ENCODE peak calls at places on chromosome 17, in six cellular contexts. One of them, this sample, is unnamed.

GRCh38 chr17:10144456-10144855 is 54.0 kb downstream of the GAS7 start:
- DNase-seq in GM12878: no peak
- DNase-seq in HCT116: no peak
- DNase-seq in HepG2: no peak
- DNase-seq in GM23338: no peak
- DNase-seq in K562: no peak
- DNase-seq in this sample: no peak

GRCh38 chr17:37147301-37147812 is 198.6 kb downstream of the AATF start:
- DNase-seq in GM23338: no peak
- DNase-seq in HepG2: peak
- DNase-seq in K562: no peak
- DNase-seq in HCT116: no peak
- DNase-seq in GM12878: peak
- DNase-seq in this sample: no peak

GRCh38 chr17:8766731-8767130 is 8.4 kb upstream of the SPDYE4 start:
- DNase-seq in GM23338: no peak
- DNase-seq in HepG2: no peak
- DNase-seq in GM12878: no peak
- DNase-seq in HCT116: no peak
- DNase-seq in K562: no peak
- DNase-seq in this sample: no peak

GRCh38 chr17:1312261-1312870 is 32.9 kb downstream of the TRARG1 start:
- DNase-seq in HepG2: peak
- DNase-seq in HCT116: no peak
- DNase-seq in K562: peak
- DNase-seq in GM12878: no peak
- DNase-seq in GM23338: peak
- DNase-seq in this sample: no peak

GRCh38 chr17:13008461-13008860 is 9.4 kb downstream of the ELAC2 start:
- DNase-seq in GM23338: no peak
- DNase-seq in K562: no peak
- DNase-seq in GM12878: no peak
- DNase-seq in HCT116: no peak
- DNase-seq in HepG2: no peak
- DNase-seq in this sample: no peak

GRCh38 chr17:77383613-77384608 is 243.1 kb downstream of the SEC14L1 start:
- DNase-seq in GM12878: no peak
- DNase-seq in HepG2: no peak
- DNase-seq in GM23338: no peak
- DNase-seq in K562: no peak
- DNase-seq in HCT116: no peak
- DNase-seq in this sample: no peak

GRCh38 chr17:64254755-64255154 is 8.3 kb downstream of the TEX2 start:
- DNase-seq in GM23338: no peak
- DNase-seq in K562: no peak
- DNase-seq in HepG2: no peak
- DNase-seq in GM12878: no peak
- DNase-seq in HCT116: no peak
- DNase-seq in this sample: no peak

GRCh38 chr17:37729905-37730304 is 15.0 kb downstream of the HNF1B start:
- DNase-seq in GM12878: no peak
- DNase-seq in HCT116: no peak
- DNase-seq in K562: no peak
- DNase-seq in GM23338: no peak
- DNase-seq in HepG2: peak
- DNase-seq in this sample: no peak

GRCh38 chr17:42547698-42548069 is 5.0 kb upstream of the HSD17B1 start:
- DNase-seq in HCT116: no peak
- DNase-seq in GM23338: no peak
- DNase-seq in HepG2: no peak
- DNase-seq in GM12878: no peak
- DNase-seq in K562: no peak
- DNase-seq in this sample: no peak

GRCh38 chr17:2002767-2003329 is 22.3 kb downstream of the RTN4RL1 start:
- DNase-seq in K562: no peak
- DNase-seq in HepG2: no peak
- DNase-seq in GM23338: no peak
- DNase-seq in HCT116: no peak
- DNase-seq in GM12878: no peak
- DNase-seq in this sample: no peak

GRCh38 chr17:49342575-49342936 is 19.5 kb downstream of the ZNF652 start:
- DNase-seq in HCT116: no peak
- DNase-seq in GM23338: no peak
- DNase-seq in K562: no peak
- DNase-seq in GM12878: no peak
- DNase-seq in HepG2: no peak
- DNase-seq in this sample: no peak

GRCh38 chr17:38881600-38882191 is 11.8 kb downstream of the LASP1 start:
- DNase-seq in HCT116: no peak
- DNase-seq in K562: peak
- DNase-seq in HepG2: no peak
- DNase-seq in GM12878: no peak
- DNase-seq in GM23338: no peak
- DNase-seq in this sample: no peak

GRCh38 chr17:35543856-35544255 is 6.4 kb upstream of the SLFN12L start:
- DNase-seq in GM23338: no peak
- DNase-seq in K562: no peak
- DNase-seq in GM12878: no peak
- DNase-seq in HCT116: no peak
- DNase-seq in HepG2: no peak
- DNase-seq in this sample: no peak

GRCh38 chr17:75525806-75526554 is 483 bp downstream of the LLGL2 start:
- DNase-seq in K562: no peak
- DNase-seq in HCT116: no peak
- DNase-seq in HepG2: peak
- DNase-seq in GM23338: peak
- DNase-seq in GM12878: no peak
- DNase-seq in this sample: no peak

GRCh38 chr17:71521724-71522123 is 599.1 kb upstream of the SOX9 start:
- DNase-seq in HepG2: no peak
- DNase-seq in K562: no peak
- DNase-seq in GM12878: no peak
- DNase-seq in HCT116: no peak
- DNase-seq in GM23338: no peak
- DNase-seq in this sample: no peak

GRCh38 chr17:30323895-30324319 is 9.9 kb downstream of the TMIGD1 start:
- DNase-seq in GM12878: no peak
- DNase-seq in GM23338: no peak
- DNase-seq in K562: no peak
- DNase-seq in HCT116: peak
- DNase-seq in HepG2: no peak
- DNase-seq in this sample: no peak

DNA sequence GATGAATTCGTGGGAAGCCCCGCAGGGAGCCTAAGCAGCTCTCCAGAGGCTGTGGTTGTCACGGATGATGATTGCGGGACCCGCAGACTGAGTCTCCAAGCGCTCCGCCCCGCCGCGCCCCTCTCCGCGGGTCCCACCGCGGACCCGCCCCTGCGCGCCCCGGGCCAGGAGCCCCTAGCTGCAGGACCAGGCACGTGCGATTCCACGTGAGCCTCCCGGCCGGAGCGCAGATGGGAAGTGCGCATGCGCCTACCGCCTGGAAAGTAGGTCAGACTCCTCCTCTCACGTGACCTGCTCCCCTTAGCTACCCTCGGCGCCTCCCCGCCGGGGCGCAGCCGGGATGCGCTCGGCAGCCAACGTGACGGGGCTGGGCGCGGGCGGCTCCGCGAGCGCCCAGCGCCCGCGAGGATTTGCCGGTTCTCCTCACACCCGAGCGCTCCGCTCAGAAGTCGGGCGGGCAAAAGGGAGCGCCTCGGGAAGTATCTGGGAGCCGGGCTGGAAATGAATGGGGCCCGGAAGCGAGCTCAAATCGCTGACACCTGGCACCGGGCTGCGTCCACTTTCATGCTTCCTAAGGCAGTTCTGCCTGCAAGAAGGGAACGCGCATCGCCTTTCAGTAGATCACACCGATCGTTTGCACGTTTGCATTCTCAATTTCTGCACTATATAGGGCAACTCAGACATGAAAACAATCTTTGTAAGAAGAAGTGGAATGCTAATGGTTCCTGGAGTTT is 26.4 kb upstream of the HLF start:
- DNase-seq in GM12878: peak
- DNase-seq in K562: peak
- DNase-seq in HepG2: peak
- DNase-seq in GM23338: peak
- DNase-seq in HCT116: peak
- DNase-seq in this sample: peak
- TF ChIP-seq EZH2 in GM12878: no peak
- TF ChIP-seq EZH2 in K562: no peak
- TF ChIP-seq EZH2 in HepG2: no peak
- TF ChIP-seq EZH2 in GM23338: no peak
- TF ChIP-seq EZH2 in HCT116: no peak
- TF ChIP-seq EZH2 in this sample: no peak

GRCh38 chr17:27522028-27522639 is 65.9 kb downstream of the KSR1 start:
- DNase-seq in HCT116: no peak
- DNase-seq in GM12878: no peak
- DNase-seq in K562: no peak
- DNase-seq in GM23338: no peak
- DNase-seq in HepG2: no peak
- DNase-seq in this sample: no peak

GRCh38 chr17:27518750-27519521 is 62.7 kb downstream of the KSR1 start:
- DNase-seq in K562: no peak
- DNase-seq in GM23338: no peak
- DNase-seq in HCT116: no peak
- DNase-seq in HepG2: no peak
- DNase-seq in GM12878: no peak
- DNase-seq in this sample: no peak

GRCh38 chr17:27519550-27519949 is 63.3 kb downstream of the KSR1 start:
- DNase-seq in HepG2: no peak
- DNase-seq in K562: no peak
- DNase-seq in HCT116: no peak
- DNase-seq in GM12878: peak
- DNase-seq in GM23338: no peak
- DNase-seq in this sample: no peak

GRCh38 chr17:27521281-27522027 is 65.2 kb downstream of the KSR1 start:
- DNase-seq in HepG2: peak
- DNase-seq in GM23338: no peak
- DNase-seq in GM12878: no peak
- DNase-seq in K562: no peak
- DNase-seq in HCT116: no peak
- DNase-seq in this sample: no peak

DNA sequence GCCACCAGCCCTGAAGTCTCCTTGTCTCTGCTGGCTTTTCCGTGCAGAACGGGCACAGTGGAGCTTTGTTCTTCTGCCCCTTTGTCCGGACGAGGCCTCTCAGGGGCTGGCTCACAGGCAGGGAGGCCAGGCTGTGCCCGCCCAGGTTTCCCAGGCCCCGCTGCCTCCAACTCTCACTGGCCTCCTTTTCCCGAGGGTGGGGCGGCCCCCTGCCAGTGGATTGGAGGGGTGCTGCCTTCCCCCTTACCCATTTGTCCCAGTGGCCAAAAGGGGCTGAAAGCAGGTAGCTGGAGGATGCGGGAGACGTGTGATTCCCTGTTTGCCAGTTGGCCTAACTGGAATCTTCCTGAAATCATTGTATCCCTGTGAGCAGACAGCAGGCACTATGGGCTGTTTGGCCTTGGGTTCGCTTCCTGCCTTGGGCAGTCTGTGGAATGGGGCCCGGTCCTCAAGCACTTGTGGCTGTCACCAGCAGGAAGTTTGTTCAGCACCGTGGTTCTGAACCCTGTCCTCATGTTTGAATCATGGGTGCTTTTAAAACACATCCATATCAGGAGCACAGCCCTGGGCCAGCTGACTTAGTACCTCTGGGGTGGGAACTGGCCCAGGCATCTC is 64.4 kb downstream of the KSR1 start:
- DNase-seq in GM12878: no peak
- DNase-seq in HCT116: no peak
- DNase-seq in K562: no peak
- DNase-seq in GM23338: no peak
- DNase-seq in HepG2: peak
- DNase-seq in this sample: no peak
- H3K27ac ChIP-seq in GM12878: peak
- H3K27ac ChIP-seq in HCT116: no peak
- H3K27ac ChIP-seq in K562: no peak
- H3K27ac ChIP-seq in GM23338: no peak
- H3K27ac ChIP-seq in HepG2: peak
- H3K27ac ChIP-seq in this sample: peak

GRCh38 chr17:59151591-59151990 is 3.4 kb downstream of the SKA2 start:
- DNase-seq in HCT116: no peak
- DNase-seq in K562: no peak
- DNase-seq in GM12878: no peak
- DNase-seq in HepG2: no peak
- DNase-seq in GM23338: no peak
- DNase-seq in this sample: no peak

GRCh38 chr17:59154721-59155438 is at the start of gene SKA2:
- DNase-seq in K562: peak
- DNase-seq in GM23338: peak
- DNase-seq in HCT116: no peak
- DNase-seq in GM12878: peak
- DNase-seq in HepG2: no peak
- DNase-seq in this sample: no peak

GRCh38 chr17:59154335-59154720 is 658 bp downstream of the SKA2 start:
- DNase-seq in HepG2: peak
- DNase-seq in GM12878: no peak
- DNase-seq in K562: peak
- DNase-seq in HCT116: no peak
- DNase-seq in GM23338: peak
- DNase-seq in this sample: no peak

GRCh38 chr17:59152925-59153324 is 2.1 kb downstream of the SKA2 start:
- DNase-seq in HCT116: no peak
- DNase-seq in K562: no peak
- DNase-seq in GM12878: no peak
- DNase-seq in GM23338: no peak
- DNase-seq in HepG2: no peak
- DNase-seq in this sample: no peak

GRCh38 chr17:59155439-59156177 is at the start of gene PRR11:
- DNase-seq in HCT116: peak
- DNase-seq in GM23338: peak
- DNase-seq in HepG2: peak
- DNase-seq in K562: peak
- DNase-seq in GM12878: no peak
- DNase-seq in this sample: peak
- TF ChIP-seq POLR2AphosphoS5 in HCT116: peak
- TF ChIP-seq POLR2AphosphoS5 in GM23338: peak
- TF ChIP-seq POLR2AphosphoS5 in HepG2: peak
- TF ChIP-seq POLR2AphosphoS5 in K562: peak
- TF ChIP-seq POLR2AphosphoS5 in GM12878: no peak
- TF ChIP-seq POLR2AphosphoS5 in this sample: no peak

DNA sequence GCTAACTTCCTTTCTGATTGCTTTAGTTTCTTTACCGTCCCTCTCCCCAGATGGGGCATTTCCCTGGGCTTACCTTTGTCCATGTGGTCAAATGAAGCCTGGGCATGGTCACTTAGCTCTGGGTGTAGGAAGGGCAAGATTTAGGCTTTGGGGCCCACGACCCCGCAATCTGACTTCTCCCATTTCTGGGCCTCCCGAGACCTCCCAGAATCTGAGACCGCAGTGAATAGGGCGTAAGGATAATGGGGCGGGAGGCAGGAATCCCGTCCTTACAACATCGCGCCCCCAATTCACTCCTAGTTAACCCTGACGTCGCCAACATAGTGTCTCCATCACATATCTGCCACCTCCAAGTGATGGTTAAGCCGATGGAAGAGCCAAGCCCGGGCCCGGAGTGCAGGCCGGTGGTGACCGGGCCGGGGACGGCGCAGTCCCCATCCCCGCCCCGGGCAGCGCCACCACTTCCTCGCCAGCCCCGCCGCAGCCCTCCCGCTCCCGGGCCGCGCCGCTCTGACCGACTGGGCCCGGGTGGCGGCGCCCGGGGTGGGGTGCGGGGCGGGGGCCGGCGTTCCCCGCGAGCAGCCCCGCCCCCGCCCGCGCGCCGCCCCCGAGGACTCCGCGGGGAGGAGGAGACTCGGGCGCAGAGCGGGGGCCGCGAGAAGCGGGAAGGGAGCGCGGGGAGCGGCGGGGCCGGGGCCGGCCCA is at the start of gene RHBDL3:
- DNase-seq in GM12878: no peak
- DNase-seq in K562: peak
- DNase-seq in HCT116: no peak
- DNase-seq in HepG2: no peak
- DNase-seq in GM23338: peak
- DNase-seq in this sample: no peak
- TF ChIP-seq EZH2 in GM12878: peak
- TF ChIP-seq EZH2 in K562: peak
- TF ChIP-seq EZH2 in HCT116: no peak
- TF ChIP-seq EZH2 in HepG2: no peak
- TF ChIP-seq EZH2 in GM23338: peak
- TF ChIP-seq EZH2 in this sample: no peak

This sample was measured in SK-N-MC.